ENCODE peak calls at places on chromosomes 1 and 21, in ten cellular contexts. B is K562, T is DND-41, K is PC-9, R is fibroblast of lung, U is GM23248, S is neural progenitor cell, X is keratinocyte, I is A673, D is PC-3. Q is an unnamed sample.

GRCh38 chr21:43325968-43326367 is 101.0 kb downstream of the SIK1 start:
- DNase-seq in D (no peak), S (no peak), B (no peak), T (no peak), R (no peak), X (no peak), K (no peak), U (no peak), I (no peak), Q (peak; percentile 94)

GRCh38 chr21:26887241-26887640 is 42.0 kb upstream of the ADAMTS1 start:
- DNase-seq in B (no peak), K (no peak), D (peak; percentile 4), R (peak; percentile 35), S (no peak), U (peak; percentile 38), T (no peak), I (no peak), X (no peak), Q (no peak)

GRCh38 chr21:42818328-42818749 is 61.0 kb downstream of the WDR4 start:
- DNase-seq in I (peak; percentile 59), S (peak; percentile 41), K (no peak), X (peak; percentile 15), U (peak; percentile 73), R (peak; percentile 36), B (peak; percentile 69), D (peak; percentile 69), T (peak; percentile 51), Q (peak; percentile 62)

GRCh38 chr1:15834406-15835204 is 12.9 kb upstream of the SPEN start:
- DNase-seq in T (peak; percentile 95), S (peak; percentile 97), U (peak; percentile 93), B (peak; percentile 84), K (peak; percentile 82), R (peak; percentile 93), I (peak; percentile 95), D (peak; percentile 91), X (no peak), Q (peak; percentile 94)

GRCh38 chr1:37169241-37169640 is 134.9 kb upstream of the GRIK3 start:
- DNase-seq in T (no peak), S (no peak), X (no peak), R (no peak), I (no peak), K (no peak), D (no peak), U (no peak), B (no peak), Q (no peak)

GRCh38 chr1:43671193-43671592 is 21.2 kb downstream of the KDM4A start:
- DNase-seq in X (no peak), K (no peak), I (no peak), B (no peak), R (no peak), S (no peak), D (no peak), T (no peak), U (peak; percentile 29), Q (no peak)

GRCh38 chr1:169094897-169095569 is 11.5 kb upstream of the ATP1B1 start:
- DNase-seq in T (no peak), S (no peak), K (no peak), U (no peak), D (no peak), I (no peak), B (no peak), X (no peak), R (no peak), Q (no peak)

GRCh38 chr1:7572654-7573152 is 198.4 kb upstream of the VAMP3 start:
- DNase-seq in X (peak; percentile 76), T (no peak), B (peak; percentile 26), S (no peak), K (no peak), U (no peak), I (no peak), D (no peak), R (no peak), Q (no peak)

GRCh38 chr1:93845554-93846150 is 33.4 kb downstream of the DNTTIP2 start:
- DNase-seq in U (peak; percentile 95), I (peak; percentile 56), S (peak; percentile 37), K (peak; percentile 94), B (no peak), X (no peak), R (peak; percentile 98), D (peak; percentile 83), T (peak; percentile 32), Q (peak; percentile 7)

GRCh38 chr1:209879539-209879938 is 51.8 kb downstream of the UTP25 start:
- DNase-seq in X (no peak), S (no peak), K (no peak), R (peak; percentile 58), I (no peak), B (no peak), D (peak; percentile 93), U (peak; percentile 78), T (no peak), Q (no peak)

DNA sequence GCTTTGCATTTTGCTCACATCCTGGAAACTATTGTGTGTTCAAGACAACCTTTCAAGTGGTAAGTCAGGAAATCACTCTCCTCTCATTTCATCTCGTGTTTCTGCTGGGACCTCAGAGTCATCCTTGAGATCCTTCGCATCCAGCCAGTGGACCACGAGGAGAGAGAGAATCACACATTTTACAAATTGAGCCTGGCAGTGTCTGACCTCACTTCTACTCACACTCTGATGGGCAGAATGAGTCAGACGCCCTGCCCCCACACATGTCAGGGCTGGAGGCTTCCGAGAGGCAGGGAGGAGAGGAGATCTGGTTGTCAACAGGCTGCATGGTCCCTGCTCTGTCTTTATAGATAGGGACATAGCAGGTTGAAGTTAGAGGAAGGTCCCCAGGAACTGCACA is 509.7 kb downstream of the AJAP1 start:
- DNase-seq in I (no peak), T (no peak), R (no peak), K (no peak), B (no peak), S (no peak), D (no peak), U (no peak), X (no peak), Q (no peak)
- H3K9me3 ChIP-seq in I (peaks cover 3% of the 10 kb centered on the region), T (peaks cover 3% of the 10 kb centered on the region), R (no peaks in the 10 kb centered on the region), K (no peaks in the 10 kb centered on the region), B (peaks cover 3% of the 10 kb centered on the region), S (no peaks in the 10 kb centered on the region), D (peaks cover 19% of the 10 kb centered on the region), U (no peaks in the 10 kb centered on the region), X (no peaks in the 10 kb centered on the region), Q (no peaks in the 10 kb centered on the region)

GRCh38 chr1:47433453-47434050 is 4.3 kb upstream of the FOXD2 start:
- DNase-seq in T (no peak), B (no peak), S (no peak), D (no peak), K (no peak), R (no peak), X (no peak), I (no peak), U (no peak), Q (no peak)

GRCh38 chr1:47431534-47431933 is 6.3 kb upstream of the FOXD2 start:
- DNase-seq in U (peak; percentile 80), R (peak; percentile 59), K (no peak), I (no peak), D (no peak), T (no peak), B (no peak), S (no peak), X (no peak), Q (no peak)

GRCh38 chr1:47433037-47433421 is 4.8 kb upstream of the FOXD2 start:
- DNase-seq in K (no peak), T (no peak), X (no peak), I (no peak), U (no peak), D (no peak), R (no peak), B (no peak), S (no peak), Q (no peak)

GRCh38 chr1:47434051-47434842 is 3.6 kb upstream of the FOXD2 start:
- DNase-seq in U (peak; percentile 72), K (no peak), R (peak; percentile 46), T (no peak), S (peak; percentile 73), X (no peak), D (peak; percentile 56), I (peak; percentile 67), B (no peak), Q (no peak)

DNA sequence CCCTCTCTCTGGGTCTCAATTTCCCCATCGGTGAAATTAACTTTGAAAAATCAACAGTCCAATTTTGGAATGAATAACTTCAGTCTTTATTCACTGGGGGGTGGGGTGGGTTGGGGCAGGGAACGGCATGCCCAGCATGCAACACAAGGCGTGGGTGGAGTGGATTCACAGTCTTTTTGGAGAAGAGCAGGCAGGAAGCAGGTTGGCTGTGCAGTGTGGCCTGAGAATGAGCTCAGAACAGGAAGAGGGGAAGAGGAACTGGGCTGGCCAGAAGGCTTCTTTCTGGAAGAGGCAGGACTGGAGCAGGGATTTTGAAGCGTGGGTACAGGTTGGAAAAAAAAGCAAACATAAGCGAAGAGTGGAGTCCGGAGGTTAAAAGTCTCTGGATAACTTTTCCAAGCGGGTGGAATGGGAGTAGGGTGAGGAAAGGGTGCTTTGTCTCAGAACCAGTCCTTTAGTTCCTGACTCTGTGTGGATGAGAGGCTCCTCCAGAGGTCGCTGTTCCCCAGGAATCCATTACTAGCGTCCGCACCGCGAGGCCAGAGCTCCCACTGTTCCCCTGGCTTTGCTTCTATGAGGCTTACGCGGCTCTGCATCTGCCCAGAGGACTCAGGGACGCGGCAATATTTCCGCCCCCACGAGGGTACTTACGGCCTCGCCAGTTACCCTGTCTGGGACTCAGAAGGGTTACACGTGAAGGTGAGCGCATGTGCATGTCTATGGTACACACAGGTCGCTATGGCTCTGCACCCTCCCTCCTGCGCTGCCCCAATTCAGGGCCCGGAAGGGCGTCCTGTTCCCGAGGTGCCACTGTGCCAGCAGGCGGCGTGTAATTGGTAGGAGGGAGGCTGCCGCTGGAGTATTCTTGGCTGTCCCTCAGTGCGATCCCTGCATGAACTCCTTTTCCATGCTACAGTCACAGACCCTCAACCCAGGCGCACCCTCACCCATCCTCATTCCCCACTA is 5.5 kb upstream of the FOXD2 start:
- DNase-seq in I (peak; percentile 87), K (no peak), T (no peak), S (peak; percentile 94), D (peak; percentile 69), B (peak; percentile 73), U (peak; percentile 88), X (no peak), R (peak; percentile 56), Q (no peak)
- TF ChIP-seq EZH2 in I (no peak), K (no peak), T (no peak), S (no peak), D (no peak), B (no peak), U (no peak), X (peak; percentile 51), R (no peak), Q (no peak)

GRCh38 chr1:55522353-55522903 is 307.3 kb upstream of the USP24 start:
- DNase-seq in D (no peak), S (no peak), B (no peak), R (no peak), X (no peak), T (no peak), U (no peak), K (no peak), I (no peak), Q (no peak)
- H3K9me3 ChIP-seq in D (no peaks in the 10 kb centered on the region), S (no peaks in the 10 kb centered on the region), B (no peaks in the 10 kb centered on the region), R (no peaks in the 10 kb centered on the region), X (no peaks in the 10 kb centered on the region), T (no peaks in the 10 kb centered on the region), U (no peaks in the 10 kb centered on the region), K (no peaks in the 10 kb centered on the region), I (no peaks in the 10 kb centered on the region), Q (no peaks in the 10 kb centered on the region)

DNA sequence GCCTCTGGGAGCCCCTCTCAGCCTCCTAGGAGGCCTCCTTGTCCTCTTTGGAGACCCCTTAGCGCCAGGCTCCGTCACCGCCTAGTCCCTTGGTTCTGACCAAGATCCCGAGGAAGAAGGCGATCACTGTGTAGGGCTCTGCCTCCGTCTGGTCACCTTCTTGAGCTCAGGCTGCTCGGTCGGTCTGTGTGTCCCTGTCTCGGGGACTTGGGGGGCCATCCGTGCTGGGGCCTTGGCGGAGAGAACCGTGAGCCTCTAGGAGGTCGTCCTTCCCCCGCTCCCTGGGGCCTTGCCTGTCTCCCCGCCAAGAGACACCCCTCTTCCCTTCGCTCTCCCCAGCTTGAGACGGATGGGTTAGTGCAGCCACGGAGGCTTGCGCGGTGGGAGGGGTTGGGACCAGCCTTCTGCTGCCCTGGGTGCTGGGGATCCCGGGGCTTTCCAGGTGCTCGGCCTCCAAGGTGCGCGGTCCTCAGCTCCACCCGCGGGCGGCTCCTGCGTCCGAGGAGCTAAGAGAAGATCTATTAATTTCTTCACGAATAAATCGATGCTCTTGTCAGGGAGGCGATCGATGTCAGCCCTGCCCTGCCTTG is 701 bp upstream of the INSRR start:
- DNase-seq in T (no peak), K (no peak), D (peak; percentile 35), R (peak; percentile 20), B (no peak), X (no peak), I (no peak), U (peak; percentile 55), S (peak; percentile 56), Q (no peak)
- TF ChIP-seq EZH2 in T (no peak), K (no peak), D (no peak), R (peak; percentile 23), B (no peak), X (peak; percentile 84), I (no peak), U (no peak), S (no peak), Q (no peak)